ENCODE peak calls at places on chromosomes 16 and 17, in eight cellular contexts. S is IMR-90, E is GM13976, H is breast epithelium, U is left lung, O is fibroblast of villous mesenchyme, C is lower leg skin, X is uterus. K is an unnamed sample.

GRCh38 chr17:50094243-50094752 is 853 bp upstream of the PDK2 start:
- DNase-seq in O (peak; percentile 88), C (peak; percentile 98), H (peak; percentile 83), X (peak; percentile 91), S (peak; percentile 81), U (peak; percentile 94), E (peak; percentile 84), K (peak; percentile 73)

GRCh38 chr17:19716108-19717030 is at the start of gene SLC47A2:
- DNase-seq in X (no peak), E (no peak), H (no peak), U (peak; percentile 67), S (no peak), C (peak; percentile 62), O (no peak), K (no peak)

GRCh38 chr16:50747206-50747956 is 5.5 kb downstream of the CYLD start:
- DNase-seq in C (no peak), U (no peak), S (no peak), O (peak; percentile 11), X (no peak), E (no peak), H (no peak), K (peak; percentile 36)

GRCh38 chr16:74775255-74775654 is 635 bp upstream of the FA2H start:
- DNase-seq in C (no peak), E (no peak), S (no peak), X (no peak), O (no peak), H (no peak), U (no peak), K (no peak)

GRCh38 chr16:66298006-66298405 is 68.5 kb upstream of the CDH5 start:
- DNase-seq in H (no peak), S (no peak), E (no peak), O (no peak), C (peak; percentile 37), X (no peak), U (no peak), K (no peak)

GRCh38 chr16:50066482-50067289 is 916 bp downstream of the HEATR3 start:
- DNase-seq in H (no peak), E (no peak), O (no peak), C (no peak), X (no peak), S (no peak), U (no peak), K (no peak)

GRCh38 chr17:37283414-37283961 is 92.3 kb upstream of the C17orf78 start:
- DNase-seq in S (peak; percentile 59), X (no peak), C (no peak), E (no peak), U (no peak), O (no peak), H (no peak), K (no peak)

GRCh38 chr17:4633643-4634042 is 7.8 kb downstream of the ALOX15 start:
- DNase-seq in X (no peak), C (no peak), U (no peak), S (no peak), H (no peak), O (no peak), E (no peak), K (no peak)

GRCh38 chr16:23013484-23013883 is 135.8 kb downstream of the USP31 start:
- DNase-seq in C (no peak), E (no peak), U (no peak), X (no peak), S (peak; percentile 3), O (no peak), H (no peak), K (no peak)

GRCh38 chr16:21263640-21264211 is 14.4 kb downstream of the CRYM start:
- DNase-seq in C (no peak), E (peak; percentile 58), X (no peak), U (no peak), S (peak; percentile 18), H (no peak), O (no peak), K (peak; percentile 31)

GRCh38 chr16:26709175-26709574 is 357.6 kb upstream of the C16orf82 start:
- DNase-seq in C (no peak), S (no peak), H (no peak), X (no peak), U (no peak), E (no peak), O (no peak), K (no peak)

GRCh38 chr17:67613961-67614360 is 103.8 kb upstream of the NOL11 start:
- DNase-seq in E (no peak), X (no peak), C (peak; percentile 3), O (no peak), H (no peak), S (no peak), U (no peak), K (peak; percentile 27)

GRCh38 chr16:54655171-54655590 is 275.5 kb upstream of the IRX5 start:
- DNase-seq in C (no peak), U (no peak), H (no peak), O (no peak), S (no peak), X (peak; percentile 40), E (no peak), K (no peak)

GRCh38 chr17:1562178-1562643 is 381 bp downstream of the PITPNA start:
- DNase-seq in U (peak; percentile 92), X (no peak), E (no peak), C (peak; percentile 91), O (peak; percentile 46), H (peak; percentile 32), S (no peak), K (no peak)

GRCh38 chr16:88428616-88429386 is 24.3 kb upstream of the ZFPM1 start:
- DNase-seq in X (no peak), O (no peak), U (no peak), S (no peak), E (no peak), H (no peak), C (no peak), K (no peak)
- TF ChIP-seq CTCF in X (no peak), O (peak; percentile 8), U (no peak), S (no peak), E (no peak), H (no peak), C (no peak), K (no peak)

DNA sequence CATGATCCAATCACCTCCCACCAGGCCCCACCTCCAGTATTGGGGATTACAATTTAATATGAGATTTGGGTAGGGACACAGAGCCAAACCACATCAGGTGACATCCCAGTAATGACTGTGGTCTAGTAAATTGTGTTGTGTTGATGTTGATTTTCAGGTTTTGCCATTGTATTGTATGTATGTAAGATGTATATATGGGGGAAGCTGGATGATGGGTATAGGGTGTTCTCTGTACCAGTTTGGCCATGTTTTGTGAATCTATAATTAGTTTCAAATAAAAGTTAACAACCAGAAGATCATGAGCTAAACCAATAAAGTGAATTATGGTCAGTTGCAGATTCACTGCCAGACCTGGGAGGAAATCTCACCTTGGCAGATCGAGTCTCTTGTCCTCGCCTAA is 283.7 kb downstream of the WWOX start:
- DNase-seq in H (no peak), C (no peak), E (no peak), S (no peak), U (no peak), X (no peak), O (no peak), K (no peak)
- TF ChIP-seq CTCF in H (no peak), C (no peak), E (no peak), S (no peak), U (no peak), X (no peak), O (no peak), K (no peak)

DNA sequence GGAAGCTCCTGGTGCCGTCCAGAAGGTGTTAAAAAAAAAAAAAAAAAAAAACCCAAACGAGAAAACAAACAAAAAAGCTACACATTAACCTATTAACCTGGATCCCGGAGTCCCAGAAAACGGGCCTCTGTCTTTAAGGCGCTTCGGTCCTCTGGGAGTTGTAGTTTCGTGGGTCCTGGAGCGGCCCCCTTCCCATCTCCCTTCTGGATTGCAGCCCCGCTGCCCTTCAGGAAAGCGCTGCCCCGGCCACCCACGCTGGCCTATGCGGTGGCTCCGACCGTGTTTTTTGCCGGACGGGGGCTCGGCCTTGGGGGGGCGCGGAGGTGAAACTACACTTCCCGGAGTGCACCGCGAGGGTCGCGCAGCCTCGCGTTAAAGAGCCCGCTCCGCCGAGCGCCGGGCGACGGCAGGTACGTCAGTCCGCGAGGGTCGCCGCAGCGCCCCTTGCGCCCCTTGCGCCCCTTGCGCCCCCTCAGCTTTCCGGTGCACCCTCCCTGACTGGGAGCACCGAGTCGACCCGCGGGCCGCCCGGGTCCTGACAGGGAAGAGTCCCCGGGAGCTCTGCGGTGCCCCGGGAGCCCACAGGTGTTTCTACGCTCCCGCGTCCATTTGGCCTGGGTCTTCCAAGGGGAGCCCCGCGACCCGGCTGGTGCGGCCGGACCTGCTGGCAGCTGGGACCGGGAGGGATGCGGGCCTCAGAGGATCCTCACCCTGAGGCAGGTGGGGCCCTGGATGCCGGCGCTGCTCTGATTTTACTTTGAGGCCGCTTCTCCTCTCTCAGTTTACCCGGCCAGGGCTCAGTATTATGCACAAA is at the start of gene FCSK:
- DNase-seq in E (peak; percentile 89), S (peak; percentile 60), U (peak; percentile 91), O (peak; percentile 76), C (no peak), X (peak; percentile 71), H (no peak), K (peak; percentile 85)
- TF ChIP-seq CTCF in E (peak; percentile 26), S (no peak), U (no peak), O (no peak), C (no peak), X (no peak), H (no peak), K (peak; percentile 8)

DNA sequence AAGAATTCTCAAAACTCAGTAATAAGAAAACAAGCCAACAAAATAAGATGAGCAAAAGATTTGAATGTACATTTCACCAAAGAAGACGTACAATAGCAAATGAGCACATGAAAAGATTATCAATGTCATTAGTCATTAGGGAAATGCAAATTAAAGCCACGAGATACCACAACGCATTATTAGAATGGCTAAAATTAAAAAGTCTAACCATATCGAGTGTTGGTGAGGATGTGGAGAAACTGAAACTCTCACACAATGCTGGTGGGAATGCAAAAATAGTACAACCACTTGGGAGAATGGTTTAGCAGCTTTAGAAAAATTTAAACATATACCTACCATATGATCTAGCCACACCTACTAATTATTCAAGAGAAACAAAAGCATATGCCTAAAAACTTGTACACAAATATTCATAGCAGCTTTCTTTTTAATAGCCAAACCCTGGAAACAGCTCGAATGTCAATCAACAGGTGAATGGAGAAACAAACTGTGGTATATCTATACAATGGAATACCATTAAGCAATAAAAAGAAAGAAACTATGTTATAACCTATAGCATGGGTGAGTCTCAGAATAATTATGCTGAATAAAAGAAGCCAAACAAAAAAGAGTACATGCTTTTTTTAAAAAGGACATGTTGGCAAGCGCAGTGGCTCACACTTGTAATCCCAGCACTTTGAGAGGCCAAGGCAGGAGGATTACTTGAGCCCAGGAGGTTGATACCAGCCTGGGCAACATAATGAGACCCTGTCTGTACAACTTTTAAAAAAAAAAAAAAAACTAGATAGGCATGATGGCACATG is 103.6 kb downstream of the LITAF start:
- DNase-seq in H (no peak), S (no peak), C (no peak), E (no peak), O (no peak), U (no peak), X (no peak), K (no peak)
- TF ChIP-seq CTCF in H (no peak), S (no peak), C (no peak), E (no peak), O (no peak), U (no peak), X (no peak), K (no peak)

GRCh38 chr16:76653390-76654026 is 376.3 kb downstream of the CNTNAP4 start:
- DNase-seq in C (no peak), X (no peak), H (no peak), O (peak; percentile 20), S (peak; percentile 28), U (no peak), E (peak; percentile 20), K (no peak)
- TF ChIP-seq CTCF in C (no peak), X (no peak), H (no peak), O (peak; percentile 43), S (peak; percentile 57), U (peak; percentile 47), E (peak; percentile 53), K (peak; percentile 69)

K was measured in GM06990.